ENCODE peak calls at places on chromosome 10, in eight cellular contexts. K, Z, P, J, V, H, D and R are unnamed samples. For H3K9me3 and H3K27me3, the result is how much of the 10 kb centered on the place peaks cover.

GRCh38 chr10:86022906-86023305 is 343.7 kb downstream of the GRID1 start:
- DNase-seq in K (no peak), Z (no peak), P (no peak), H (no peak), J (no peak), V (no peak), D (no peak), R (no peak)

GRCh38 chr10:79250259-79250658 is 97.0 kb upstream of the PPIF start:
- DNase-seq in J (peak), V (peak), P (peak), D (no peak), Z (peak), K (no peak), H (no peak), R (no peak)

GRCh38 chr10:48511066-48511854 is 93.6 kb downstream of the ARHGAP22 start:
- DNase-seq in D (no peak), H (no peak), K (no peak), V (no peak), J (no peak), Z (no peak), P (no peak), R (no peak)

GRCh38 chr10:59958882-59959281 is 52.5 kb upstream of the CCDC6 start:
- DNase-seq in H (no peak), K (no peak), D (no peak), P (no peak), J (no peak), Z (no peak), V (no peak), R (no peak)

GRCh38 chr10:112907893-112908292 is 42.2 kb upstream of the TCF7L2 start:
- DNase-seq in P (no peak), J (no peak), V (no peak), Z (no peak), H (no peak), K (peak), D (no peak), R (no peak)

GRCh38 chr10:57964371-57964770 is 303.3 kb downstream of the IPMK start:
- DNase-seq in V (no peak), H (peak), P (peak), J (no peak), K (peak), Z (no peak), D (no peak), R (no peak)

GRCh38 chr10:48778193-48778857 is 93.7 kb downstream of the WDFY4 start:
- DNase-seq in K (no peak), P (no peak), Z (no peak), V (no peak), J (no peak), H (no peak), D (no peak), R (no peak)

GRCh38 chr10:24949616-24950015 is 2.8 kb downstream of the PRTFDC1 start:
- DNase-seq in J (no peak), Z (no peak), V (no peak), P (no peak), K (no peak), H (peak), D (no peak), R (no peak)

GRCh38 chr10:122232781-122233180 is 38.3 kb upstream of the BTBD16 start:
- DNase-seq in P (no peak), D (no peak), V (no peak), Z (no peak), H (peak), K (peak), J (no peak), R (peak)

GRCh38 chr10:131277278-131277677 is 34.2 kb downstream of the TCERG1L start:
- DNase-seq in J (no peak), K (no peak), V (no peak), D (no peak), P (no peak), H (no peak), Z (no peak), R (no peak)

GRCh38 chr10:61719906-61720305 is 57.2 kb downstream of the CABCOCO1 start:
- DNase-seq in J (no peak), D (no peak), Z (no peak), V (no peak), K (no peak), H (no peak), P (no peak), R (no peak)

GRCh38 chr10:23826399-23826798 is 382.5 kb upstream of the KIAA1217 start:
- DNase-seq in P (no peak), J (no peak), V (no peak), K (peak), D (no peak), Z (peak), H (peak), R (no peak)

GRCh38 chr10:132938472-132939329 is 3.7 kb downstream of the CFAP46 start:
- DNase-seq in J (peak), H (peak), P (no peak), D (peak), V (no peak), K (no peak), Z (no peak), R (no peak)
- TF ChIP-seq CTCF in J (no peak), H (peak), P (no peak), D (peak), V (peak), K (peak), Z (no peak), R (peak)

DNA sequence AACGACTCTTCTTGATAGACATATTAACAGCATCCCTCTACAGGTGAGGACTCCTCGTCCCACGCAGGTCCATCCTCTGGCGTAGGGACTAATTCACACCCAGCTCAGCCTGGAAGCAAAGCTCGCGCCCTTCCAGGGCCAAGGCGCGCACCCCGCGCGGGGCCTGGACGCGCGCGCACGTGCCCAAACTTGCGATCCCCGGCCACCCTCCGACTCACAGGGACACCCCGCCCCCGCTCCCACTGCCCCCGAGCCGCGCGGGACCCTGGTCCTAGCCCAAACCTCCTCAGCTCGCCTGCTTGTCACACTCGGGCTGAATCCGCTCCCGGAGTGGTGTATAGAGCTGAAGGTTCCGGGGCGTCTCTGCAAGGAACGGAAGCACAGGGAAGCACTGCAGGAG is 76.9 kb downstream of the ZNF248 start:
- DNase-seq in H (no peak), K (no peak), J (peak), Z (no peak), P (no peak), V (no peak), D (no peak), R (no peak)
- H3K9me3 ChIP-seq in H (under half), K (under half), J (half or more), Z (under half), P (under half), V (under half), D (under half), R (under half)

GRCh38 chr10:21976280-21976679 is 27.2 kb downstream of the DNAJC1 start:
- DNase-seq in Z (no peak), H (no peak), D (no peak), K (no peak), P (no peak), J (no peak), V (no peak), R (no peak)
- H3K27me3 ChIP-seq in Z (under half), H (under half), D (under half), K (under half), P (under half), J (under half), V (under half), R (under half)

GRCh38 chr10:126256864-126257263 is 131.4 kb downstream of the ADAM12 start:
- DNase-seq in J (no peak), P (no peak), K (no peak), Z (no peak), H (no peak), D (peak), V (no peak), R (no peak)
- TF ChIP-seq CTCF in J (no peak), P (no peak), K (no peak), Z (no peak), H (peak), D (peak), V (no peak), R (no peak)

GRCh38 chr10:38605153-38605661 is 511.1 kb downstream of the ZNF37A start:
- DNase-seq in P (no peak), J (no peak), Z (no peak), H (no peak), K (no peak), V (peak), D (no peak), R (no peak)
- H3K9me3 ChIP-seq in P (under half), J (half or more), Z (under half), H (under half), K (under half), V (under half), D (under half), R (half or more)

GRCh38 chr10:100829933-100830727 is 82.6 kb upstream of the SLF2 start:
- DNase-seq in K (no peak), V (no peak), H (no peak), J (peak), P (no peak), D (no peak), Z (no peak), R (no peak)

GRCh38 chr10:100830728-100831110 is 82.0 kb upstream of the SLF2 start:
- DNase-seq in D (no peak), H (no peak), J (no peak), P (no peak), Z (no peak), K (no peak), V (no peak), R (no peak)

GRCh38 chr10:100829103-100829870 is 83.5 kb upstream of the SLF2 start:
- DNase-seq in Z (no peak), H (no peak), V (no peak), D (no peak), J (peak), P (no peak), K (no peak), R (no peak)

GRCh38 chr10:100828744-100829102 is 83.3 kb downstream of the PAX2 start:
- DNase-seq in D (peak), H (no peak), J (peak), K (no peak), P (no peak), V (no peak), Z (no peak), R (no peak)

DNA sequence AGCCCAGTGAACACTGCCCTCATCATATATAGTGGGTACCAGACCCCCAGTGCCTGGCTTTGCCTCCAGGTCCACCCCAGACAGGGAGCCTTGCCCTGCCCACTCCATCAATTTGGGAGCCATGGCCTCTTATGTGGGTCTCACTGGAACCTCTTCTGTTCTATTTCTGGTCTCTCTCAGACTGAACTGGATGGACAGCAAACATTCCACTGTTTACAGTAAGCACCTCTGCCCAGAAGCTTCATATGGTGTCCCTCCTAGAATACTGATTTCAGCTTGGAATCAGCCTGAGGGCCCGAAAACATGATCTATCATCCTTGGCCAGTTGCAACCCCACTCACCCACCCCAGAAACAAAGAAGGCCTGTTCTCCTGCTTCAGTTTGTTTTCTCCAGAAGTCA is 81.0 kb upstream of the SLF2 start:
- DNase-seq in D (no peak), P (no peak), V (no peak), Z (no peak), K (no peak), J (no peak), H (no peak), R (no peak)
- H3K27me3 ChIP-seq in D (half or more), P (half or more), V (under half), Z (under half), K (under half), J (half or more), H (half or more), R (half or more)

DNA sequence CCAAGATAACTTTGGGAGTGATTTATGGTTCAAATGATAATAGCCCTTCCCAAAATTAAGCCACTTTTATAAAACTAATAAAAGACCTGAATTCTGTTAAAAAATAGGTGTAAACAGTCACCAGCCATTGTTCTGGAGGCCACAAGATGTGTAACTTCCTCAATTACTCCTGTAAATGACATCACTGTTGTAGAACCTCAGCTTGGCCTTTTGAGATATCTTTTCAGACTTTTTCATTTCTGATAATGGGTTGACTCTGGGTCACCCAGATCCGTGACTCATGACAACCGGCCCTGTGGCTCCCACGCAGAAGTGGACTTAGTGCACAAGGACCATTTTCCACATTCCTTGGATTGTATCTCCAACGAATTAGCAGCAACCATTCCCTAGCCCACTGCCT is 106.6 kb downstream of the DKK1 start:
- DNase-seq in K (peak), P (no peak), J (no peak), D (no peak), V (no peak), Z (no peak), H (peak), R (no peak)
- TF ChIP-seq CTCF in K (no peak), P (no peak), J (no peak), D (no peak), V (no peak), Z (no peak), H (no peak), R (no peak)

GRCh38 chr10:102186128-102186527 is 33.9 kb downstream of the NOLC1 start:
- DNase-seq in V (no peak), K (no peak), Z (no peak), H (peak), P (no peak), D (peak), J (no peak), R (no peak)

GRCh38 chr10:102191956-102192355 is 34.1 kb upstream of the ELOVL3 start:
- DNase-seq in Z (no peak), K (no peak), P (no peak), H (no peak), V (no peak), J (no peak), D (no peak), R (no peak)

GRCh38 chr10:102185272-102185671 is 33.1 kb downstream of the NOLC1 start:
- DNase-seq in D (no peak), P (no peak), J (no peak), V (no peak), K (no peak), H (no peak), Z (no peak), R (no peak)

GRCh38 chr10:102184606-102185005 is 32.4 kb downstream of the NOLC1 start:
- DNase-seq in J (no peak), D (no peak), Z (no peak), P (no peak), K (no peak), H (no peak), V (no peak), R (no peak)

GRCh38 chr10:102188298-102188940 is 36.2 kb downstream of the NOLC1 start:
- DNase-seq in V (no peak), J (no peak), H (no peak), D (no peak), K (no peak), Z (no peak), P (no peak), R (no peak)
- H3K9me3 ChIP-seq in V (under half), J (under half), H (under half), D (under half), K (under half), Z (under half), P (under half), R (under half)

GRCh38 chr10:8300925-8301707 is 246.6 kb downstream of the GATA3 start:
- DNase-seq in J (no peak), Z (no peak), K (no peak), D (peak), P (no peak), H (no peak), V (no peak), R (no peak)
- H3K27me3 ChIP-seq in J (under half), Z (under half), K (under half), D (under half), P (under half), H (half or more), V (under half), R (under half)